ENCODE peak calls at places on chromosomes 4 and X, in six cellular contexts. Z is A549, F is SK-N-SH, Q is HepG2, G is H1, W is K562. H is an unnamed sample.

GRCh38 chr4:163243297-163243981 is 76.7 kb upstream of the NAF1 start:
- DNase-seq in Z (no peak), F (no peak), Q (no peak), G (no peak), W (peak; percentile 79), H (no peak)

GRCh38 chr4:7781993-7782392 is 157.7 kb downstream of the AFAP1 start:
- DNase-seq in Z (no peak), F (no peak), Q (no peak), G (no peak), W (no peak), H (no peak)

GRCh38 chr4:123415977-123416376 is 19.4 kb downstream of the SPRY1 start:
- DNase-seq in Z (no peak), F (no peak), Q (peak; percentile 82), G (no peak), W (peak; percentile 37), H (no peak)

GRCh38 chr4:600850-601515 is 24.4 kb upstream of the PDE6B start:
- DNase-seq in Z (no peak), F (no peak), Q (no peak), G (no peak), W (peak; percentile 47), H (no peak)

GRCh38 chr4:80610845-80611244 is 275.3 kb downstream of the CFAP299 start:
- DNase-seq in Z (no peak), F (no peak), Q (no peak), G (no peak), W (no peak), H (peak; percentile 63)

GRCh38 chr4:145034727-145035211 is 63.2 kb downstream of the ANAPC10 start:
- DNase-seq in Z (no peak), F (no peak), Q (no peak), G (no peak), W (peak; percentile 14), H (no peak)

GRCh38 chr4:11428701-11429571 is at the start of gene HS3ST1:
- DNase-seq in Z (peak; percentile 78), F (peak; percentile 38), Q (no peak), G (peak; percentile 89), W (no peak), H (no peak)

GRCh38 chrX:33741807-33742206 is 390.3 kb downstream of the FAM47A start:
- DNase-seq in Z (no peak), F (no peak), Q (no peak), G (peak; percentile 33), W (peak; percentile 2), H (no peak)

GRCh38 chr4:26034849-26035248 is 120.8 kb downstream of the SMIM20 start:
- DNase-seq in Z (no peak), F (no peak), Q (no peak), G (no peak), W (no peak), H (no peak)

GRCh38 chrX:78708171-78708570 is 39.3 kb upstream of the LPAR4 start:
- DNase-seq in Z (peak; percentile 34), F (peak; percentile 1), Q (peak; percentile 1), G (peak; percentile 41), W (peak; percentile 0), H (no peak)

GRCh38 chr4:15469402-15470148 is at the start of gene CC2D2A:
- DNase-seq in Z (peak; percentile 58), F (peak; percentile 42), Q (no peak), G (no peak), W (no peak), H (no peak)

GRCh38 chrX:151505796-151506195 is 57.7 kb upstream of the PASD1 start:
- DNase-seq in Z (peak; percentile 24), F (peak; percentile 4), Q (peak; percentile 3), G (peak; percentile 44), W (peak; percentile 49), H (no peak)

GRCh38 chr4:83644677-83645639 is 109.0 kb downstream of the GPAT3 start:
- DNase-seq in Z (peak; percentile 68), F (peak; percentile 41), Q (peak; percentile 52), G (no peak), W (peak; percentile 75), H (peak; percentile 28)

GRCh38 chrX:110280954-110281353 is 36.9 kb downstream of the AMMECR1 start:
- DNase-seq in Z (no peak), F (no peak), Q (no peak), G (no peak), W (no peak), H (no peak)

GRCh38 chrX:38374431-38374830 is 22.0 kb downstream of the OTC start:
- DNase-seq in Z (no peak), F (no peak), Q (no peak), G (no peak), W (no peak), H (no peak)

GRCh38 chr4:173189117-173189693 is 20.6 kb downstream of the GALNT7 start:
- DNase-seq in Z (no peak), F (no peak), Q (no peak), G (no peak), W (no peak), H (no peak)

GRCh38 chr4:174479140-174479539 is 43.1 kb downstream of the HPGD start:
- DNase-seq in Z (no peak), F (no peak), Q (no peak), G (no peak), W (no peak), H (no peak)

GRCh38 chrX:39795591-39795990 is 302.2 kb downstream of the BCOR start:
- DNase-seq in Z (no peak), F (no peak), Q (no peak), G (no peak), W (no peak), H (no peak)

GRCh38 chrX:10577863-10578262 is 42.5 kb downstream of the MID1 start:
- DNase-seq in Z (no peak), F (no peak), Q (no peak), G (no peak), W (no peak), H (no peak)

GRCh38 chrX:55132416-55132815 is 43.6 kb downstream of the PAGE2 start:
- DNase-seq in Z (no peak), F (no peak), Q (no peak), G (no peak), W (no peak), H (no peak)

GRCh38 chr4:122873146-122873545 is 46.5 kb downstream of the FGF2 start:
- DNase-seq in Z (peak; percentile 16), F (no peak), Q (no peak), G (no peak), W (no peak), H (no peak)

GRCh38 chr4:140116442-140117104 is 37.4 kb downstream of the MAML3 start:
- DNase-seq in Z (peak; percentile 48), F (peak; percentile 41), Q (no peak), G (no peak), W (no peak), H (no peak)

GRCh38 chr4:48681856-48682255 is 98.2 kb downstream of the FRYL start:
- DNase-seq in Z (peak; percentile 22), F (no peak), Q (peak; percentile 5), G (no peak), W (peak; percentile 59), H (peak; percentile 35)

GRCh38 chrX:69137911-69138310 is 27.3 kb downstream of the PJA1 start:
- DNase-seq in Z (no peak), F (no peak), Q (no peak), G (no peak), W (no peak), H (no peak)

GRCh38 chr4:118329849-118330248 is 23.0 kb downstream of the PRSS12 start:
- DNase-seq in Z (no peak), F (no peak), Q (no peak), G (no peak), W (no peak), H (no peak)

GRCh38 chr4:118326585-118326984 is 26.2 kb downstream of the PRSS12 start:
- DNase-seq in Z (no peak), F (no peak), Q (no peak), G (no peak), W (no peak), H (no peak)

GRCh38 chr4:118331352-118331751 is 21.5 kb downstream of the PRSS12 start:
- DNase-seq in Z (no peak), F (no peak), Q (no peak), G (no peak), W (no peak), H (no peak)

GRCh38 chr4:118325443-118325842 is 27.4 kb downstream of the PRSS12 start:
- DNase-seq in Z (no peak), F (no peak), Q (no peak), G (no peak), W (no peak), H (no peak)

GRCh38 chr4:118327554-118328241 is 25.1 kb downstream of the PRSS12 start:
- DNase-seq in Z (no peak), F (peak; percentile 22), Q (no peak), G (no peak), W (no peak), H (no peak)
- TF ChIP-seq CHD2 in Z (no peak), F (peak; percentile 41), Q (no peak), G (no peak), W (no peak), H (no peak)

GRCh38 chrX:119686087-119686639 is 6.8 kb downstream of the SEPTIN6 start:
- DNase-seq in Z (no peak), F (peak; percentile 47), Q (no peak), G (no peak), W (no peak), H (peak; percentile 76)

GRCh38 chrX:119687661-119688413 is 5.1 kb downstream of the SEPTIN6 start:
- DNase-seq in Z (no peak), F (no peak), Q (no peak), G (no peak), W (no peak), H (no peak)

GRCh38 chrX:119684916-119685224 is 8.1 kb downstream of the SEPTIN6 start:
- DNase-seq in Z (no peak), F (no peak), Q (no peak), G (no peak), W (no peak), H (no peak)

GRCh38 chrX:119682019-119682989 is 10.7 kb downstream of the SEPTIN6 start:
- DNase-seq in Z (no peak), F (no peak), Q (no peak), G (no peak), W (no peak), H (peak; percentile 73)

GRCh38 chrX:119685225-119686066 is 7.5 kb downstream of the SEPTIN6 start:
- DNase-seq in Z (no peak), F (no peak), Q (no peak), G (no peak), W (peak; percentile 65), H (no peak)
- TF ChIP-seq CHD2 in Z (no peak), F (peak; percentile 1), Q (no peak), G (no peak), W (no peak), H (no peak)

DNA sequence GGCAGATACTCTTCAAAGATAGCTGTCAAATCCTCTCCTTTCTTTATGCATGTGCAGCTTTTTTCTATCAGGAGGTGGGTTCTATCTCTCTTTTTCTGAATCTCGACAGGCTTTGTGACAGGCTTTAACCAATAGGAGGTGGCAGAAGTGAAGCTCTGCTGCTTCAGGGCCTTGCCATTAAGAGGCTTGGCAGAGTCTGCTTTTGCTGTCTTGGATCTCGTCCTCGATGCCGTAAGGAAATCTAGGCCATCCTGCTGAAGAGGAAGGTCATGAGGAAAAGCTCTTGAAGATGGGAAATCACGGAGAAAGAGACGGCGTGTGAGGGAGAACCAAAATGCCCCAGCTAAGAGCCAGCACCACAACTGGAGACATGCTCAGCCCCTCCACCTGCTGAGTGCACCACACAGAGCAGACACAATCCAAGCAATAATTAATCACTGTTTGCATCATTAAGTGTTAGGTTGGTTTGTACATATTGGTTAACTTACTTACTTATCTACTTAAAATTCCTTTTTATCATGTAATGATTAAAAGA is 92.2 kb downstream of the DDIT4L start:
- DNase-seq in Z (no peak), F (no peak), Q (no peak), G (no peak), W (no peak), H (no peak)
- TF ChIP-seq CHD2 in Z (no peak), F (no peak), Q (no peak), G (no peak), W (no peak), H (no peak)

GRCh38 chr4:184503869-184504300 is 29.5 kb upstream of the IRF2 start:
- DNase-seq in Z (no peak), F (no peak), Q (no peak), G (no peak), W (no peak), H (no peak)
- TF ChIP-seq CHD2 in Z (no peak), F (no peak), Q (no peak), G (no peak), W (no peak), H (no peak)

H was measured in GM12878.